ENCODE peak calls at places on chromosomes 3 and 15, in eight cellular contexts. One of them, this sample, is unnamed.

GRCh38 chr15:78983146-78983918 is 38.5 kb upstream of the CTSH start:
- DNase-seq in fibroblast of lung: no peak
- DNase-seq in RWPE1: no peak
- DNase-seq in A549: no peak
- DNase-seq in tibial artery: no peak
- DNase-seq in colonic mucosa: no peak
- DNase-seq in spleen: no peak
- DNase-seq in osteoblast: peak
- DNase-seq in this sample: no peak

GRCh38 chr3:33575313-33575712 is 135.1 kb upstream of the UBP1 start:
- DNase-seq in tibial artery: no peak
- DNase-seq in RWPE1: no peak
- DNase-seq in A549: no peak
- DNase-seq in fibroblast of lung: no peak
- DNase-seq in spleen: no peak
- DNase-seq in osteoblast: no peak
- DNase-seq in colonic mucosa: no peak
- DNase-seq in this sample: no peak

GRCh38 chr3:151315846-151316245 is 774 bp downstream of the GPR87 start:
- DNase-seq in colonic mucosa: no peak
- DNase-seq in A549: no peak
- DNase-seq in osteoblast: no peak
- DNase-seq in RWPE1: peak
- DNase-seq in fibroblast of lung: no peak
- DNase-seq in tibial artery: no peak
- DNase-seq in spleen: no peak
- DNase-seq in this sample: no peak

GRCh38 chr15:40943764-40944365 is 9.4 kb upstream of the CHAC1 start:
- DNase-seq in colonic mucosa: no peak
- DNase-seq in spleen: no peak
- DNase-seq in tibial artery: no peak
- DNase-seq in fibroblast of lung: no peak
- DNase-seq in A549: no peak
- DNase-seq in osteoblast: peak
- DNase-seq in RWPE1: no peak
- DNase-seq in this sample: no peak

GRCh38 chr15:93035953-93036810 is 52.8 kb downstream of the RGMA start:
- DNase-seq in tibial artery: peak
- DNase-seq in A549: peak
- DNase-seq in colonic mucosa: no peak
- DNase-seq in RWPE1: no peak
- DNase-seq in fibroblast of lung: peak
- DNase-seq in osteoblast: peak
- DNase-seq in spleen: peak
- DNase-seq in this sample: no peak

GRCh38 chr15:48318131-48318530 is 13.1 kb upstream of the DUT start:
- DNase-seq in tibial artery: no peak
- DNase-seq in osteoblast: no peak
- DNase-seq in RWPE1: no peak
- DNase-seq in A549: no peak
- DNase-seq in spleen: no peak
- DNase-seq in fibroblast of lung: no peak
- DNase-seq in colonic mucosa: no peak
- DNase-seq in this sample: no peak

GRCh38 chr3:189393598-189393997 is 221.8 kb downstream of the TPRG1 start:
- DNase-seq in A549: peak
- DNase-seq in osteoblast: no peak
- DNase-seq in colonic mucosa: no peak
- DNase-seq in fibroblast of lung: no peak
- DNase-seq in tibial artery: no peak
- DNase-seq in RWPE1: peak
- DNase-seq in spleen: no peak
- DNase-seq in this sample: no peak

GRCh38 chr3:18062289-18063025 is 320.0 kb upstream of the TBC1D5 start:
- DNase-seq in tibial artery: no peak
- DNase-seq in A549: no peak
- DNase-seq in colonic mucosa: no peak
- DNase-seq in RWPE1: peak
- DNase-seq in fibroblast of lung: peak
- DNase-seq in osteoblast: no peak
- DNase-seq in spleen: no peak
- DNase-seq in this sample: no peak

GRCh38 chr3:104916971-104917370 is 449.7 kb upstream of the ALCAM start:
- DNase-seq in osteoblast: no peak
- DNase-seq in RWPE1: no peak
- DNase-seq in spleen: no peak
- DNase-seq in colonic mucosa: no peak
- DNase-seq in tibial artery: no peak
- DNase-seq in fibroblast of lung: no peak
- DNase-seq in A549: no peak
- DNase-seq in this sample: no peak

GRCh38 chr3:139434764-139435291 is 41.5 kb downstream of the RBP2 start:
- DNase-seq in tibial artery: no peak
- DNase-seq in osteoblast: no peak
- DNase-seq in colonic mucosa: no peak
- DNase-seq in A549: peak
- DNase-seq in RWPE1: peak
- DNase-seq in fibroblast of lung: no peak
- DNase-seq in spleen: no peak
- DNase-seq in this sample: no peak

GRCh38 chr15:79919749-79920511 is 23.1 kb upstream of the MTHFS start:
- DNase-seq in spleen: no peak
- DNase-seq in RWPE1: no peak
- DNase-seq in tibial artery: no peak
- DNase-seq in colonic mucosa: no peak
- DNase-seq in A549: no peak
- DNase-seq in fibroblast of lung: no peak
- DNase-seq in osteoblast: no peak
- DNase-seq in this sample: no peak

GRCh38 chr15:63348392-63348791 is 33.3 kb downstream of the CA12 start:
- DNase-seq in tibial artery: peak
- DNase-seq in RWPE1: peak
- DNase-seq in colonic mucosa: peak
- DNase-seq in A549: peak
- DNase-seq in osteoblast: peak
- DNase-seq in spleen: peak
- DNase-seq in fibroblast of lung: peak
- DNase-seq in this sample: no peak

GRCh38 chr15:27250223-27250622 is 279.2 kb downstream of the GABRG3 start:
- DNase-seq in colonic mucosa: no peak
- DNase-seq in spleen: no peak
- DNase-seq in fibroblast of lung: no peak
- DNase-seq in A549: peak
- DNase-seq in osteoblast: no peak
- DNase-seq in RWPE1: no peak
- DNase-seq in tibial artery: no peak
- DNase-seq in this sample: no peak

GRCh38 chr3:55534876-55535275 is 47.8 kb upstream of the WNT5A start:
- DNase-seq in colonic mucosa: no peak
- DNase-seq in osteoblast: no peak
- DNase-seq in tibial artery: no peak
- DNase-seq in A549: no peak
- DNase-seq in RWPE1: no peak
- DNase-seq in fibroblast of lung: peak
- DNase-seq in spleen: no peak
- DNase-seq in this sample: no peak

GRCh38 chr3:143497382-143497781 is 350.9 kb downstream of the SLC9A9 start:
- DNase-seq in A549: no peak
- DNase-seq in RWPE1: no peak
- DNase-seq in spleen: no peak
- DNase-seq in colonic mucosa: no peak
- DNase-seq in tibial artery: no peak
- DNase-seq in osteoblast: no peak
- DNase-seq in fibroblast of lung: no peak
- DNase-seq in this sample: no peak

GRCh38 chr3:12775226-12775625 is 16.2 kb upstream of the TMEM40 start:
- DNase-seq in RWPE1: no peak
- DNase-seq in fibroblast of lung: no peak
- DNase-seq in A549: no peak
- DNase-seq in spleen: no peak
- DNase-seq in tibial artery: no peak
- DNase-seq in osteoblast: no peak
- DNase-seq in colonic mucosa: no peak
- DNase-seq in this sample: no peak

GRCh38 chr3:134483195-134483890 is 2.4 kb downstream of the ANAPC13 start:
- DNase-seq in spleen: no peak
- DNase-seq in A549: no peak
- DNase-seq in colonic mucosa: no peak
- DNase-seq in tibial artery: no peak
- DNase-seq in RWPE1: peak
- DNase-seq in osteoblast: peak
- DNase-seq in fibroblast of lung: peak
- DNase-seq in this sample: peak

GRCh38 chr3:126850370-126851085 is 132.4 kb upstream of the PLXNA1 start:
- DNase-seq in fibroblast of lung: peak
- DNase-seq in colonic mucosa: no peak
- DNase-seq in RWPE1: no peak
- DNase-seq in osteoblast: peak
- DNase-seq in A549: peak
- DNase-seq in spleen: peak
- DNase-seq in tibial artery: no peak
- DNase-seq in this sample: peak

GRCh38 chr3:50365842-50366220 is 6.5 kb upstream of the TMEM115 start:
- DNase-seq in colonic mucosa: no peak
- DNase-seq in osteoblast: no peak
- DNase-seq in spleen: no peak
- DNase-seq in tibial artery: no peak
- DNase-seq in fibroblast of lung: no peak
- DNase-seq in RWPE1: no peak
- DNase-seq in A549: no peak
- DNase-seq in this sample: no peak

DNA sequence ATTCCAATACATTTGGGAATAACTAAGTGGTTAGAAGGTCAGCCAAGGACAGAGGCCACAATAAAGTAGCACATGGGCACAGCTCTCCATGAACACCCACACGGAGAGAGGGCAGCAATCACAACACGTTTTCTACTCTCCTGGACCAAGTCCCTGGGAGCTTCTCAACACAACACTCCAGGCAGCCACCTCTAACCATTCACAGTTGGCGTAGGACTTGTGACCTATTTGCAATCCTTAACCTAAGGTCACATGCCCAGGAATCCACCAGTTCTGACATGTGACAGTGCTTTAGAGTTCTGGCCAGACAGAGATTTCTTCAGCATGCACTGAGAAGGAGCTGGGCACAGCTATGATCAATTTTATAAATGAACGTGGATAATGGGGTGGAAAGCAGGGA is 280.8 kb downstream of the SHQ1 start:
- DNase-seq in A549: no peak
- DNase-seq in fibroblast of lung: no peak
- DNase-seq in spleen: no peak
- DNase-seq in osteoblast: no peak
- DNase-seq in tibial artery: no peak
- DNase-seq in colonic mucosa: no peak
- DNase-seq in RWPE1: no peak
- DNase-seq in this sample: no peak
- H3K27ac ChIP-seq in A549: no peak
- H3K27ac ChIP-seq in fibroblast of lung: no peak
- H3K27ac ChIP-seq in spleen: no peak
- H3K27ac ChIP-seq in osteoblast: no peak
- H3K27ac ChIP-seq in tibial artery: no peak
- H3K27ac ChIP-seq in colonic mucosa: no peak
- H3K27ac ChIP-seq in RWPE1: no peak
- H3K27ac ChIP-seq in this sample: no peak

GRCh38 chr15:90790561-90790960 is 73.4 kb downstream of the BLM start:
- DNase-seq in colonic mucosa: no peak
- DNase-seq in tibial artery: no peak
- DNase-seq in RWPE1: no peak
- DNase-seq in A549: no peak
- DNase-seq in fibroblast of lung: no peak
- DNase-seq in spleen: no peak
- DNase-seq in osteoblast: no peak
- DNase-seq in this sample: no peak

GRCh38 chr15:90790057-90790456 is 72.9 kb downstream of the BLM start:
- DNase-seq in A549: no peak
- DNase-seq in fibroblast of lung: no peak
- DNase-seq in RWPE1: no peak
- DNase-seq in colonic mucosa: no peak
- DNase-seq in osteoblast: no peak
- DNase-seq in spleen: no peak
- DNase-seq in tibial artery: no peak
- DNase-seq in this sample: no peak

GRCh38 chr15:90782450-90782849 is 65.3 kb downstream of the BLM start:
- DNase-seq in tibial artery: no peak
- DNase-seq in spleen: no peak
- DNase-seq in RWPE1: no peak
- DNase-seq in A549: no peak
- DNase-seq in osteoblast: no peak
- DNase-seq in fibroblast of lung: no peak
- DNase-seq in colonic mucosa: no peak
- DNase-seq in this sample: no peak

GRCh38 chr15:90789496-90789895 is 72.3 kb downstream of the BLM start:
- DNase-seq in tibial artery: no peak
- DNase-seq in fibroblast of lung: peak
- DNase-seq in colonic mucosa: no peak
- DNase-seq in spleen: no peak
- DNase-seq in A549: no peak
- DNase-seq in RWPE1: no peak
- DNase-seq in osteoblast: no peak
- DNase-seq in this sample: no peak

DNA sequence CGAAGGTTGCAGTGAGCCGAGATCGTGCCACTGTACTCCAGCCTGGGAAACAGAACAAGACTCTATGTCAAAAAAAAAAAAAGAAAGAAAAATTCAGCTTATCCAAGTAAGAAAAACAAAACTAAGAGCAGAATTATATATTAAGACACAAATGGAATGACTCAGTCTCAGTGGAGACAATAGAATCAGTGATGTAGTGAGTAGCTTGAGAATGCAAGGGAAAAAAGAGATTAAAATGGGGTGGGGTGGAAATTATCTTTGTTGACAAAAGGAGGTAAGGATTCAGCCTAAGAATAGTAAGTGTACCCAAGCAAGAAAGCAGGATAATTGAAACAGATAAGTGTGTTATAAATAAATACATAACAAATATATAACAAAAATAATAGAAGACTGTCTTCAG is 70.7 kb downstream of the BLM start:
- DNase-seq in spleen: no peak
- DNase-seq in fibroblast of lung: peak
- DNase-seq in RWPE1: no peak
- DNase-seq in A549: no peak
- DNase-seq in tibial artery: no peak
- DNase-seq in colonic mucosa: no peak
- DNase-seq in osteoblast: no peak
- DNase-seq in this sample: no peak
- TF ChIP-seq CTCF in spleen: no peak
- TF ChIP-seq CTCF in fibroblast of lung: no peak
- TF ChIP-seq CTCF in RWPE1: no peak
- TF ChIP-seq CTCF in A549: no peak
- TF ChIP-seq CTCF in tibial artery: no peak
- TF ChIP-seq CTCF in colonic mucosa: no peak
- TF ChIP-seq CTCF in osteoblast: no peak
- TF ChIP-seq CTCF in this sample: no peak

GRCh38 chr15:95932676-95933075 is 397.8 kb upstream of the NR2F2 start:
- DNase-seq in fibroblast of lung: peak
- DNase-seq in RWPE1: no peak
- DNase-seq in spleen: no peak
- DNase-seq in A549: no peak
- DNase-seq in tibial artery: no peak
- DNase-seq in osteoblast: no peak
- DNase-seq in colonic mucosa: no peak
- DNase-seq in this sample: no peak
- H3K27ac ChIP-seq in fibroblast of lung: no peak
- H3K27ac ChIP-seq in RWPE1: no peak
- H3K27ac ChIP-seq in spleen: no peak
- H3K27ac ChIP-seq in A549: no peak
- H3K27ac ChIP-seq in tibial artery: no peak
- H3K27ac ChIP-seq in osteoblast: peak
- H3K27ac ChIP-seq in colonic mucosa: no peak
- H3K27ac ChIP-seq in this sample: no peak

GRCh38 chr3:57331078-57331477 is 38.6 kb upstream of the ASB14 start:
- DNase-seq in tibial artery: no peak
- DNase-seq in spleen: no peak
- DNase-seq in colonic mucosa: no peak
- DNase-seq in A549: peak
- DNase-seq in osteoblast: no peak
- DNase-seq in RWPE1: no peak
- DNase-seq in fibroblast of lung: no peak
- DNase-seq in this sample: no peak
- TF ChIP-seq CTCF in tibial artery: no peak
- TF ChIP-seq CTCF in spleen: no peak
- TF ChIP-seq CTCF in colonic mucosa: no peak
- TF ChIP-seq CTCF in A549: no peak
- TF ChIP-seq CTCF in osteoblast: no peak
- TF ChIP-seq CTCF in RWPE1: no peak
- TF ChIP-seq CTCF in fibroblast of lung: no peak
- TF ChIP-seq CTCF in this sample: no peak